ENCODE peak calls at places on chromosome 15, in eight cellular contexts. One of them, this sample, is unnamed.

GRCh38 chr15:41661529-41662225 is 1.5 kb downstream of the MGA start:
- DNase-seq in GM12878: peak
- DNase-seq in T-helper 17 cell: peak
- DNase-seq in naive B cell: peak
- DNase-seq in foreskin fibroblast: peak
- DNase-seq in cardiac fibroblast: peak
- DNase-seq in cardiac muscle cell: peak
- DNase-seq in pancreas: peak
- DNase-seq in this sample: peak

GRCh38 chr15:26260517-26261133 is 397.5 kb upstream of the ATP10A start:
- DNase-seq in GM12878: no peak
- DNase-seq in T-helper 17 cell: no peak
- DNase-seq in naive B cell: peak
- DNase-seq in foreskin fibroblast: peak
- DNase-seq in cardiac fibroblast: peak
- DNase-seq in cardiac muscle cell: peak
- DNase-seq in pancreas: peak
- DNase-seq in this sample: no peak

GRCh38 chr15:57395292-57395691 is 19.0 kb downstream of the CGNL1 start:
- DNase-seq in GM12878: peak
- DNase-seq in T-helper 17 cell: no peak
- DNase-seq in naive B cell: no peak
- DNase-seq in foreskin fibroblast: peak
- DNase-seq in cardiac fibroblast: peak
- DNase-seq in cardiac muscle cell: no peak
- DNase-seq in pancreas: no peak
- DNase-seq in this sample: no peak

GRCh38 chr15:67855842-67856241 is 16.0 kb upstream of the RNU6-1 start:
- DNase-seq in GM12878: peak
- DNase-seq in T-helper 17 cell: no peak
- DNase-seq in naive B cell: no peak
- DNase-seq in foreskin fibroblast: no peak
- DNase-seq in cardiac fibroblast: no peak
- DNase-seq in cardiac muscle cell: no peak
- DNase-seq in pancreas: peak
- DNase-seq in this sample: no peak

GRCh38 chr15:80142646-80143045 is 10.2 kb upstream of the FAH start:
- DNase-seq in GM12878: no peak
- DNase-seq in T-helper 17 cell: no peak
- DNase-seq in naive B cell: no peak
- DNase-seq in foreskin fibroblast: no peak
- DNase-seq in cardiac fibroblast: no peak
- DNase-seq in cardiac muscle cell: no peak
- DNase-seq in pancreas: no peak
- DNase-seq in this sample: no peak

GRCh38 chr15:43991235-43991634 is 164.4 kb downstream of the WDR76 start:
- DNase-seq in GM12878: no peak
- DNase-seq in T-helper 17 cell: no peak
- DNase-seq in naive B cell: no peak
- DNase-seq in foreskin fibroblast: no peak
- DNase-seq in cardiac fibroblast: no peak
- DNase-seq in cardiac muscle cell: no peak
- DNase-seq in pancreas: no peak
- DNase-seq in this sample: no peak

GRCh38 chr15:40307421-40308165 is at the start of gene PLCB2:
- DNase-seq in GM12878: peak
- DNase-seq in T-helper 17 cell: peak
- DNase-seq in naive B cell: peak
- DNase-seq in foreskin fibroblast: no peak
- DNase-seq in cardiac fibroblast: no peak
- DNase-seq in cardiac muscle cell: no peak
- DNase-seq in pancreas: peak
- DNase-seq in this sample: no peak

GRCh38 chr15:57319919-57320542 is 56.3 kb upstream of the CGNL1 start:
- DNase-seq in GM12878: no peak
- DNase-seq in T-helper 17 cell: no peak
- DNase-seq in naive B cell: no peak
- DNase-seq in foreskin fibroblast: no peak
- DNase-seq in cardiac fibroblast: no peak
- DNase-seq in cardiac muscle cell: no peak
- DNase-seq in pancreas: no peak
- DNase-seq in this sample: no peak

GRCh38 chr15:71273731-71274447 is 158.6 kb downstream of the THSD4 start:
- DNase-seq in GM12878: no peak
- DNase-seq in T-helper 17 cell: no peak
- DNase-seq in naive B cell: no peak
- DNase-seq in foreskin fibroblast: peak
- DNase-seq in cardiac fibroblast: no peak
- DNase-seq in cardiac muscle cell: peak
- DNase-seq in pancreas: no peak
- DNase-seq in this sample: no peak

GRCh38 chr15:40310001-40310959 is 2.5 kb upstream of the PLCB2 start:
- DNase-seq in GM12878: peak
- DNase-seq in T-helper 17 cell: peak
- DNase-seq in naive B cell: peak
- DNase-seq in foreskin fibroblast: peak
- DNase-seq in cardiac fibroblast: peak
- DNase-seq in cardiac muscle cell: peak
- DNase-seq in pancreas: no peak
- DNase-seq in this sample: no peak

GRCh38 chr15:80982205-80982604 is 7.4 kb downstream of the MESD start:
- DNase-seq in GM12878: no peak
- DNase-seq in T-helper 17 cell: no peak
- DNase-seq in naive B cell: no peak
- DNase-seq in foreskin fibroblast: no peak
- DNase-seq in cardiac fibroblast: no peak
- DNase-seq in cardiac muscle cell: no peak
- DNase-seq in pancreas: no peak
- DNase-seq in this sample: no peak

GRCh38 chr15:37204698-37205097 is 104.3 kb upstream of the MEIS2 start:
- DNase-seq in GM12878: no peak
- DNase-seq in T-helper 17 cell: no peak
- DNase-seq in naive B cell: no peak
- DNase-seq in foreskin fibroblast: no peak
- DNase-seq in cardiac fibroblast: no peak
- DNase-seq in cardiac muscle cell: peak
- DNase-seq in pancreas: no peak
- DNase-seq in this sample: no peak

This sample was measured in breast epithelium.